ENCODE peak calls at places on chromosomes 13 and 19, in four cellular contexts. R, H, N and K are unnamed samples.

GRCh38 chr19:55882626-55883025 is 46.3 kb downstream of the NLRP4 start:
- DNase-seq in R (no peak), H (no peak), N (no peak), K (no peak)

GRCh38 chr13:109140777-109141354 is 511.5 kb downstream of the MYO16 start:
- DNase-seq in R (no peak), H (no peak), N (no peak), K (no peak)

GRCh38 chr19:18397242-18398202 is at the start of gene LRRC25:
- DNase-seq in R (peak), H (no peak), N (no peak), K (no peak)

GRCh38 chr13:99185606-99186005 is 15.0 kb upstream of the UBAC2 start:
- DNase-seq in R (no peak), H (no peak), N (no peak), K (no peak)

GRCh38 chr19:3778104-3778867 is 6.3 kb upstream of the RAX2 start:
- DNase-seq in R (no peak), H (no peak), N (no peak), K (no peak)

GRCh38 chr19:29445246-29445645 is 80.5 kb upstream of the VSTM2B start:
- DNase-seq in R (no peak), H (no peak), N (no peak), K (no peak)

GRCh38 chr13:99911069-99911964 is 60.2 kb downstream of the ZIC5 start:
- DNase-seq in R (no peak), H (no peak), N (no peak), K (no peak)

GRCh38 chr13:50244913-50245574 is 229.8 kb downstream of the KCNRG start:
- DNase-seq in R (peak), H (peak), N (peak), K (peak)

GRCh38 chr19:41192574-41193419 is at the start of gene CYP2S1:
- DNase-seq in R (no peak), H (no peak), N (peak), K (no peak)

GRCh38 chr19:16328824-16329482 is 4.3 kb downstream of the KLF2 start:
- DNase-seq in R (no peak), H (no peak), N (no peak), K (no peak)

GRCh38 chr13:40069173-40070044 is 413.9 kb downstream of the COG6 start:
- DNase-seq in R (peak), H (no peak), N (peak), K (peak)

GRCh38 chr19:3047307-3048189 is 14.7 kb downstream of the TLE5 start:
- DNase-seq in R (peak), H (no peak), N (peak), K (peak)

GRCh38 chr19:51097166-51097736 is 11.0 kb downstream of the CTU1 start:
- DNase-seq in R (peak), H (no peak), N (peak), K (peak)

GRCh38 chr19:39846678-39847486 is 703 bp upstream of the FBL start:
- DNase-seq in R (no peak), H (no peak), N (no peak), K (no peak)

GRCh38 chr13:99665716-99666115 is 164.4 kb downstream of the TM9SF2 start:
- DNase-seq in R (no peak), H (no peak), N (no peak), K (no peak)

GRCh38 chr19:44176590-44176989 is 11.7 kb downstream of the ZNF226 start:
- DNase-seq in R (no peak), H (no peak), N (peak), K (no peak)

GRCh38 chr13:108026671-108027410 is 188.5 kb downstream of the LIG4 start:
- DNase-seq in R (no peak), H (no peak), N (no peak), K (no peak)

GRCh38 chr19:10454267-10454666 is 33.9 kb downstream of the PDE4A start:
- DNase-seq in R (no peak), H (no peak), N (no peak), K (no peak)

GRCh38 chr19:33487901-33488817 is 33.4 kb downstream of the PEPD start:
- DNase-seq in R (no peak), H (no peak), N (no peak), K (no peak)

GRCh38 chr13:46041335-46041934 is 11.1 kb downstream of the ZC3H13 start:
- DNase-seq in R (no peak), H (no peak), N (peak), K (peak)

GRCh38 chr13:91141619-91142061 is 205.8 kb upstream of the MIR17HG start:
- DNase-seq in R (no peak), H (no peak), N (no peak), K (no peak)

GRCh38 chr13:33730147-33730546 is 87.8 kb upstream of the RFC3 start:
- DNase-seq in R (no peak), H (no peak), N (no peak), K (no peak)